ENCODE peak calls at places on chromosome 9, in four cellular contexts. W is PC-3, E is ovary, D is cardiac muscle cell. M is an unnamed sample.

GRCh38 chr9:35070823-35071813 is 1.3 kb downstream of the VCP start:
- DNase-seq in W (peak; percentile 28), E (no peak), D (peak; percentile 29), M (no peak)

GRCh38 chr9:4415281-4415680 is 75.0 kb upstream of the SLC1A1 start:
- DNase-seq in W (no peak), E (no peak), D (no peak), M (no peak)

GRCh38 chr9:83521017-83521810 is 17.0 kb downstream of the FRMD3 start:
- DNase-seq in W (peak; percentile 47), E (no peak), D (no peak), M (no peak)

GRCh38 chr9:133148351-133149129 is 15.2 kb downstream of the GBGT1 start:
- DNase-seq in W (no peak), E (peak; percentile 79), D (peak; percentile 46), M (peak; percentile 94)

GRCh38 chr9:127067603-127068220 is 54.7 kb downstream of the ANGPTL2 start:
- DNase-seq in W (peak; percentile 87), E (no peak), D (no peak), M (no peak)

GRCh38 chr9:105187781-105188180 is 56.7 kb upstream of the SLC44A1 start:
- DNase-seq in W (peak; percentile 86), E (no peak), D (peak; percentile 90), M (no peak)

GRCh38 chr9:37542895-37543294 is 33.3 kb downstream of the FBXO10 start:
- DNase-seq in W (peak; percentile 28), E (no peak), D (no peak), M (no peak)

GRCh38 chr9:112355305-112355953 is 22.0 kb upstream of the PTBP3 start:
- DNase-seq in W (no peak), E (peak; percentile 46), D (peak; percentile 70), M (no peak)

GRCh38 chr9:77597057-77597456 is 51.1 kb downstream of the GNA14 start:
- DNase-seq in W (no peak), E (no peak), D (peak; percentile 78), M (no peak)

GRCh38 chr9:124813496-124814177 is 36.7 kb downstream of the OLFML2A start:
- DNase-seq in W (no peak), E (no peak), D (no peak), M (no peak)

GRCh38 chr9:130362691-130363090 is 82.1 kb upstream of the ASS1 start:
- DNase-seq in W (no peak), E (no peak), D (no peak), M (no peak)

GRCh38 chr9:98726735-98727134 is 18.0 kb upstream of the GABBR2 start:
- DNase-seq in W (no peak), E (no peak), D (peak; percentile 61), M (no peak)

GRCh38 chr9:76020654-76021053 is 130.2 kb downstream of the PCSK5 start:
- DNase-seq in W (no peak), E (no peak), D (no peak), M (no peak)

GRCh38 chr9:123825337-123825736 is 104.6 kb downstream of the DENND1A start:
- DNase-seq in W (no peak), E (no peak), D (peak; percentile 25), M (no peak)

GRCh38 chr9:16236882-16237281 is 633.6 kb downstream of the BNC2 start:
- DNase-seq in W (no peak), E (no peak), D (peak; percentile 76), M (no peak)

GRCh38 chr9:110142868-110143866 is 64.8 kb downstream of the C9orf152 start:
- DNase-seq in W (peak; percentile 6), E (no peak), D (peak; percentile 35), M (no peak)

GRCh38 chr9:87898151-87898550 is 15.5 kb downstream of the SPATA31E1 start:
- DNase-seq in W (peak; percentile 40), E (no peak), D (peak; percentile 49), M (no peak)

GRCh38 chr9:8622871-8623270 is 823.3 kb upstream of the DMAC1 start:
- DNase-seq in W (no peak), E (no peak), D (no peak), M (no peak)

GRCh38 chr9:91443321-91443993 is 19.8 kb upstream of the NFIL3 start:
- DNase-seq in W (no peak), E (no peak), D (no peak), M (no peak)

GRCh38 chr9:126147620-126148522 is 178.8 kb upstream of the MVB12B start:
- DNase-seq in W (no peak), E (no peak), D (no peak), M (peak; percentile 10)

GRCh38 chr9:121569266-121569648 is 69.6 kb upstream of the GGTA1 start:
- DNase-seq in W (no peak), E (no peak), D (no peak), M (no peak)

GRCh38 chr9:126126012-126126411 is 200.6 kb upstream of the MVB12B start:
- DNase-seq in W (no peak), E (no peak), D (no peak), M (no peak)

GRCh38 chr9:98488578-98489312 is 220.0 kb downstream of the GABBR2 start:
- DNase-seq in W (peak; percentile 56), E (no peak), D (peak; percentile 87), M (no peak)

GRCh38 chr9:77162366-77162765 is 15.0 kb upstream of the VPS13A start:
- DNase-seq in W (no peak), E (no peak), D (no peak), M (no peak)

GRCh38 chr9:91119147-91119546 is 242.6 kb downstream of the AUH start:
- DNase-seq in W (peak; percentile 67), E (no peak), D (peak; percentile 41), M (no peak)

GRCh38 chr9:125966959-125967711 is 220.0 kb downstream of the PBX3 start:
- DNase-seq in W (no peak), E (no peak), D (no peak), M (no peak)

GRCh38 chr9:32427111-32427873 is 42.8 kb downstream of the ACO1 start:
- DNase-seq in W (peak; percentile 5), E (no peak), D (peak; percentile 52), M (peak; percentile 25)

GRCh38 chr9:127451681-127452480 is 571 bp downstream of the LRSAM1 start:
- DNase-seq in W (peak; percentile 53), E (peak; percentile 70), D (peak; percentile 48), M (peak; percentile 90)

GRCh38 chr9:129591916-129592315 is 29.0 kb downstream of the C9orf50 start:
- DNase-seq in W (no peak), E (no peak), D (no peak), M (no peak)

GRCh38 chr9:124218438-124219289 is 39.1 kb upstream of the NEK6 start:
- DNase-seq in W (peak; percentile 74), E (no peak), D (peak; percentile 32), M (peak; percentile 71)

GRCh38 chr9:89850633-89851325 is 246.0 kb downstream of the GADD45G start:
- DNase-seq in W (peak; percentile 18), E (no peak), D (peak; percentile 14), M (peak; percentile 71)

GRCh38 chr9:130905902-130906726 is 9.5 kb upstream of the QRFP start:
- DNase-seq in W (no peak), E (no peak), D (no peak), M (no peak)

GRCh38 chr9:69173497-69173890 is 583 bp upstream of the TJP2 start:
- DNase-seq in W (no peak), E (no peak), D (no peak), M (no peak)

GRCh38 chr9:127132921-127133647 is 10.6 kb upstream of the ANGPTL2 start:
- DNase-seq in W (no peak), E (peak; percentile 47), D (no peak), M (peak; percentile 68)

GRCh38 chr9:708182-708555 is 133.3 kb upstream of the DMRT1 start:
- DNase-seq in W (no peak), E (no peak), D (no peak), M (no peak)

GRCh38 chr9:4904322-4905134 is 80.5 kb upstream of the JAK2 start:
- DNase-seq in W (peak; percentile 89), E (no peak), D (peak; percentile 58), M (no peak)

GRCh38 chr9:1018121-1018520 is 32.0 kb upstream of the DMRT2 start:
- DNase-seq in W (peak; percentile 63), E (no peak), D (peak; percentile 36), M (peak; percentile 40)

GRCh38 chr9:129751841-129752801 is 721 bp downstream of the PTGES start:
- DNase-seq in W (peak; percentile 43), E (no peak), D (no peak), M (no peak)

DNA sequence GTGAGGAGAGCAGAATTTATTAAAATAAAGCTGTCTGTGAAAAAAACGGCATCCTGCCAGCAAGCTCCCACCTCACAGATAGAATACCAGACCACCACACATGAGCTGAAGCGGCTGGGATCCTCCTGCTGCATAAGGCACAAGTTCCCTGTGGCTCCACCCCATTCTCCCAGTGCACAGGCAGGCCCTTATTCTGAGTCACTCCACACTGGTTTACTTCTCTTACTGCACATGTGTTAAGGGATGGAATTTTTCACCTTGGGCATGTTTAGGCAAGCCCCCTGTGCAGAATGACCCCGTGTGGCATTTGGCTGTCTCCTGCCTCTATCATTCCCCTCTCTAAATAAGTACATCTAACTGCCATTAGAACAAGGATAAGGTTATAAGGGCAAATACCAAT is 115.0 kb upstream of the ELAVL2 start:
- DNase-seq in W (no peak), E (no peak), D (no peak), M (no peak)
- H3K9me3 ChIP-seq in W (no peaks in the 10 kb centered on the region), E (no peaks in the 10 kb centered on the region), D (no peaks in the 10 kb centered on the region), M (peaks cover 11% of the 10 kb centered on the region)

GRCh38 chr9:137182836-137183235 is 5.5 kb downstream of the ANAPC2 start:
- DNase-seq in W (no peak), E (no peak), D (no peak), M (peak; percentile 63)
- H3K36me3 ChIP-seq in W (no peaks in the 10 kb centered on the region), E (no peaks in the 10 kb centered on the region), D (peaks cover 21% of the 10 kb centered on the region), M (peaks cover 96% of the 10 kb centered on the region)

DNA sequence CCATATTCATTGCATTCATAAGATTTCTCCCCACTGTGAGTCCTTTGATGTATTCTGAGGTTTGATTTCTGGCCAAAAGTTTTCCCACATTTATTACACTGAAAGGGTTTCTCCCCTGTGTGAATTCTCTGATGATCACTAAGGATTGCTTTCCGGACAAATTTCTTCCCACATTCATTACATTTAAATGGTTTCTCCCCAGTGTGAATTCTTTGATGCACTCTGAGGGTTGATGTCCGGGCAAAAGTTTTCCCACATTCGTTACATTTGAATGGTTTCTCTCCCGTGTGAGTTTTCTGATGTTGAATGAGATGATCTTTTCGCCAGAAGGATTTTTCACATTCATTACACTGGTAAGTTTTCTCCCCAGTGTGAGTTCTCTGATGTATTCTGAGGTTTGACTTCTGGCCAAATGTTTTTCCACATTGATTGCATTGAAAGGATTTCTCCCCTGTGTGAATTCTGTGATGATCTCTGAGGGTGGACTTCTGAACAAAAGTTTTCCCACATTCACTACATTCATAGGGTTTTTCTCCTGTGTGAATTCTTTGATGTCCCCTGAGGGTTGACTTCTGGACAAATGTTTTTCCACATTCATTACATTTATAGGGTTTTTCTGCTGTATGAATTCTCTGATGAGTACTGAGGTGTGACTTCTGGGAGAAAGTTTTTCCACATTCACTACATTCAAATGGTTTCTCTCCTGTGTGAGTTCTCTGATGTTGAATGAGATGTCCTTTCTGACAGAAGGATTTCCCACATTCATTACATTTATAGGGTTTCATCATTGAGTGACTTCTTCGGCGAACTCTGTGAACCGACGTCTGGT is 18.8 kb downstream of the ZNF510 start:
- DNase-seq in W (no peak), E (no peak), D (peak; percentile 7), M (no peak)
- H3K9me3 ChIP-seq in W (peaks cover 46% of the 10 kb centered on the region), E (peaks cover 24% of the 10 kb centered on the region), D (peaks cover 25% of the 10 kb centered on the region), M (peaks cover 100% of the 10 kb centered on the region)

DNA sequence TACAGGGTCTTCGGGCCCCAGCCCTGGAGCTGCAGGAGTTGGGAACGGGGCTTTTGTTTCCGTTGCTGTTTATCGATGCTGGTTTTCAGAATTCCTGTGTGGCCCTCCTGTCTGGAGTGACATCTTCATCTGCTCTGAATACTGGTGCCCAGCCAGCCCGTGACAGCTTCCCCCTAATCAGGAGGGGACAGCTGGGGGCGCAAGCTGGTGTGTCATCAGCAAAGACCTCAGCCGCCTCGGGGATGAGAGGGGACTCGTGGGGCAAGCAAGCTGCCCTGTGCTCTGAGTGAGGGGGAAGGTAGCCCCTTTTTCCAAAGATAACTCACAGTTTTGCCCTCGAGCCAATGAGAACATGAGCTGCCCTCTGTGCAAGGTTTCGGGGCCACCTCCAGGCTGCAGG is 110.7 kb downstream of the RXRA start:
- DNase-seq in W (no peak), E (no peak), D (no peak), M (no peak)
- H3K36me3 ChIP-seq in W (no peaks in the 10 kb centered on the region), E (no peaks in the 10 kb centered on the region), D (peaks cover 6% of the 10 kb centered on the region), M (peaks cover 17% of the 10 kb centered on the region)